ENCODE peak calls at places on chromosomes 7 and 10, in ten cellular contexts. E is foreskin fibroblast; A is NAMALWA; P is effector CD8-positive, alpha-beta T cell; S is GM12865; G is bronchial epithelial cell; Z is A549; U is omental fat pad; O is HFF-Myc; R is stromal cell of bone marrow. V is an unnamed sample.
A peak's percentile ranks its signal among the peaks of the same experiment; 100 is the strongest.

GRCh38 chr10:6399241-6399701 is 180.8 kb downstream of the PRKCQ start:
- DNase-seq in S (no peak), G (no peak), E (no peak), O (peak; percentile 61), Z (peak; percentile 82), A (no peak), P (no peak), R (no peak), U (no peak), V (peak; percentile 48)

GRCh38 chr10:124003070-124003419 is 90.4 kb downstream of the CHST15 start:
- DNase-seq in U (no peak), P (no peak), S (no peak), E (no peak), Z (no peak), O (no peak), G (no peak), A (no peak), R (no peak), V (no peak)

GRCh38 chr7:127702938-127703337 is 50.9 kb downstream of the SND1 start:
- DNase-seq in P (no peak), G (no peak), R (no peak), O (no peak), E (no peak), A (no peak), U (no peak), Z (no peak), S (no peak), V (no peak)

GRCh38 chr10:18455086-18455884 is 196.1 kb downstream of the NSUN6 start:
- DNase-seq in E (no peak), G (no peak), S (no peak), P (no peak), A (no peak), R (no peak), Z (no peak), O (peak; percentile 43), U (no peak), V (no peak)

GRCh38 chr7:88291401-88292173 is 15.1 kb downstream of the STEAP4 start:
- DNase-seq in R (peak; percentile 50), P (no peak), S (no peak), E (no peak), O (no peak), Z (peak; percentile 50), G (peak; percentile 97), A (no peak), U (no peak), V (no peak)

GRCh38 chr10:21427804-21428481 is 97.5 kb downstream of the SKIDA1 start:
- DNase-seq in S (peak; percentile 47), R (no peak), O (peak; percentile 61), U (no peak), P (no peak), E (peak; percentile 28), A (no peak), Z (peak; percentile 76), G (peak; percentile 79), V (no peak)

GRCh38 chr7:129431911-129432643 is 2.2 kb upstream of the STRIP2 start:
- DNase-seq in Z (peak; percentile 2), S (no peak), E (peak; percentile 28), U (no peak), G (no peak), A (no peak), O (no peak), R (no peak), P (no peak), V (no peak)

GRCh38 chr10:127198307-127198706 is 1.9 kb upstream of the INSYN2A start:
- DNase-seq in O (no peak), A (no peak), U (no peak), G (no peak), S (no peak), E (no peak), R (no peak), Z (peak; percentile 29), P (no peak), V (no peak)

GRCh38 chr7:116357776-116358670 is 141.5 kb upstream of the CAV2 start:
- DNase-seq in P (no peak), G (peak; percentile 75), O (no peak), E (peak; percentile 63), R (peak; percentile 57), Z (peak; percentile 34), S (no peak), A (no peak), U (no peak), V (no peak)

GRCh38 chr7:22647451-22648257 is 79.3 kb upstream of the IL6 start:
- DNase-seq in P (no peak), O (peak; percentile 29), E (peak; percentile 55), G (peak; percentile 74), S (no peak), Z (no peak), R (peak; percentile 41), A (no peak), U (no peak), V (no peak)

GRCh38 chr7:71521506-71521905 is 389.6 kb downstream of the GALNT17 start:
- DNase-seq in A (no peak), G (no peak), E (peak; percentile 8), P (no peak), R (peak; percentile 87), U (no peak), O (no peak), Z (no peak), S (no peak), V (peak; percentile 37)

GRCh38 chr7:134083766-134084487 is 43.2 kb upstream of the LRGUK start:
- DNase-seq in P (no peak), O (no peak), U (no peak), S (no peak), Z (no peak), R (peak; percentile 13), E (peak; percentile 18), A (no peak), G (peak; percentile 32), V (no peak)

GRCh38 chr10:91909178-91909677 is at the start of gene FGFBP3:
- DNase-seq in G (peak; percentile 21), S (peak; percentile 23), O (no peak), P (no peak), E (no peak), R (no peak), Z (peak; percentile 65), A (no peak), U (no peak), V (no peak)

GRCh38 chr7:30136339-30136738 is 1.6 kb downstream of the MTURN start:
- DNase-seq in A (no peak), G (no peak), P (no peak), Z (no peak), E (no peak), R (no peak), O (no peak), U (no peak), S (no peak), V (no peak)

GRCh38 chr10:119393421-119393820 is 149.1 kb downstream of the RGS10 start:
- DNase-seq in E (no peak), R (no peak), S (no peak), P (no peak), G (no peak), A (no peak), U (no peak), Z (no peak), O (no peak), V (no peak)

GRCh38 chr10:95308389-95309302 is 17.8 kb upstream of the PDLIM1 start:
- DNase-seq in G (peak; percentile 96), O (peak; percentile 95), R (peak; percentile 81), E (peak; percentile 93), U (peak; percentile 80), P (no peak), Z (peak; percentile 90), A (no peak), S (peak; percentile 35), V (peak; percentile 81)

GRCh38 chr10:2964632-2965296 is 102.6 kb upstream of the PFKP start:
- DNase-seq in E (no peak), G (no peak), O (no peak), R (no peak), S (no peak), Z (no peak), A (peak; percentile 5), U (no peak), P (no peak), V (no peak)

V was measured in fibroblast of the conjunctiva.